ENCODE peak calls at places on chromosomes 16 and 17, in seven cellular contexts. A is trophoblast cell, P is neuronal stem cell, O is H1, R is H9, C is mesendoderm, S is IMR-90. T is an unnamed sample.

GRCh38 chr17:42000399-42001076 is 16.7 kb downstream of the DNAJC7 start:
- DNase-seq in A (peak; percentile 34), P (no peak), O (no peak), R (no peak), C (no peak), S (no peak), T (peak; percentile 33)

GRCh38 chr17:75539969-75540729 is 14.7 kb downstream of the LLGL2 start:
- DNase-seq in A (no peak), P (no peak), O (no peak), R (no peak), C (no peak), S (no peak), T (no peak)

GRCh38 chr16:29313559-29313887 is 93.0 kb downstream of the NPIPB11 start:
- DNase-seq in A (no peak), P (no peak), O (no peak), R (no peak), C (no peak), S (no peak), T (no peak)

GRCh38 chr17:49388290-49388640 is 26.2 kb upstream of the ZNF652 start:
- DNase-seq in A (no peak), P (no peak), O (no peak), R (no peak), C (no peak), S (no peak), T (no peak)

GRCh38 chr17:75404223-75404738 is 1.2 kb downstream of the GRB2 start:
- DNase-seq in A (peak; percentile 88), P (no peak), O (no peak), R (peak; percentile 81), C (peak; percentile 91), S (peak; percentile 83), T (peak; percentile 91)

GRCh38 chr16:53061701-53062159 is 6.9 kb downstream of the CHD9 start:
- DNase-seq in A (no peak), P (no peak), O (no peak), R (no peak), C (no peak), S (no peak), T (no peak)

GRCh38 chr16:86403541-86404163 is 106.7 kb upstream of the FOXF1 start:
- DNase-seq in A (no peak), P (no peak), O (no peak), R (no peak), C (peak; percentile 37), S (no peak), T (no peak)

GRCh38 chr17:77501101-77501566 is 360.4 kb downstream of the SEC14L1 start:
- DNase-seq in A (peak; percentile 50), P (no peak), O (no peak), R (no peak), C (no peak), S (no peak), T (no peak)

GRCh38 chr16:70553645-70554044 is 30.0 kb downstream of the SF3B3 start:
- DNase-seq in A (no peak), P (no peak), O (no peak), R (no peak), C (no peak), S (peak; percentile 94), T (peak; percentile 96)

GRCh38 chr17:39934324-39934723 is 6.8 kb downstream of the LRRC3C start:
- DNase-seq in A (no peak), P (no peak), O (no peak), R (no peak), C (no peak), S (no peak), T (no peak)

GRCh38 chr17:50501054-50501453 is 7.2 kb upstream of the MYCBPAP start:
- DNase-seq in A (peak; percentile 48), P (no peak), O (no peak), R (no peak), C (peak; percentile 35), S (no peak), T (no peak)

GRCh38 chr16:4593069-4593468 is 21.6 kb downstream of the UBALD1 start:
- DNase-seq in A (no peak), P (no peak), O (peak; percentile 71), R (peak; percentile 85), C (peak; percentile 46), S (no peak), T (no peak)

GRCh38 chr17:49910094-49910857 is 58.7 kb upstream of the DLX4 start:
- DNase-seq in A (no peak), P (no peak), O (peak; percentile 82), R (peak; percentile 90), C (peak; percentile 78), S (no peak), T (peak; percentile 24)

GRCh38 chr16:14186954-14187306 is 115.8 kb downstream of the MRTFB start:
- DNase-seq in A (no peak), P (no peak), O (no peak), R (no peak), C (no peak), S (no peak), T (no peak)

DNA sequence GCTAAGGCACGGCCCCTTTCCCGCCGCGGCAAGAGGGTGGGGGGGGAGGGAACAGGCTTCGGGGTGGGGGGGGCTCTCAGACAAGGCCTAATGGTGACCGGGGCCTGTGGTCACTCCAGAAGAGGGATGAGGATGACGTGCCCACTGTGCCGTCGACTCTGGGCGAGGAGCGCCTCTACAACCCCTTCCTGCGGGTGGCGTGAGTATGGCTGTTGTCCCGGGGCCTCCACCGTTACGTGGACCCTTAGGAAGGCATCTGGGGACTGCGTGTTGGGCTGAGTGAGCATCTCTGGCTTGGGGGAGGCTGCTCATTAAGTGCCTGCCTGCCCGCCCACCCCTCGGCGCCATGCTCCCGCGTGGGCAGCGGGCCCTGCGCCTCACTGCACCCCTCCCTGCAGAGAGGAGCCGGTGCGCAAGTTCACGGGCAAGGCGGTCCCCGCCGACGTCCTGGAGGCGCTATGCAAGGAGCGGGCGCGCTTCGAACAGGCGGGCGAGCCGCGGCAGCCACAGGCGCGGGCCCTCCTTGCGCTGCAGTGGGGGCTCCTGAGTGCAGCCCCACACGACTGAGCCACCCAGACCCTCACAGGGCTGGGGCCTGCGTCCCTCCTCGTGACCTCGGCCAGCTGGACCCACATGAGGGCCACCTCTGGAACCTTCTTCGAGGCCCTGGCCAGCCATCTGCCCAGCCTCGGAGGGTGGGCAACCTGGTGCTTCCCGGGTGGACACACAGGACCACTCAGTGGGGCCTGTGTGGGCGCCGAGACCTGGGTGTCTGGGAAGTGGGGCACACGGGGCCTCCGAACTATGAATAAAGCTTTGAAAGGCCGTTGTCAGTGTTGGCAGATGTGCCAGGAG is 2.2 kb downstream of the HAGHL start:
- DNase-seq in A (no peak), P (no peak), O (no peak), R (peak; percentile 58), C (peak; percentile 24), S (no peak), T (peak; percentile 33)
- H3K27ac ChIP-seq in A (no peak overlapping the region), P (no peak overlapping the region), O (no peak overlapping the region), R (no peak overlapping the region), C (no peak overlapping the region), S (no peak overlapping the region), T (no peak overlapping the region)

GRCh38 chr17:2390199-2390880 is 10.5 kb downstream of the MNT start:
- DNase-seq in A (no peak), P (no peak), O (no peak), R (no peak), C (no peak), S (no peak), T (no peak)
- H2AK5ac ChIP-seq in A (no peak overlapping the region), P (no peak overlapping the region), O (no peak overlapping the region), R (no peak overlapping the region), C (no peak overlapping the region), S (no peak overlapping the region), T (no peak overlapping the region)

DNA sequence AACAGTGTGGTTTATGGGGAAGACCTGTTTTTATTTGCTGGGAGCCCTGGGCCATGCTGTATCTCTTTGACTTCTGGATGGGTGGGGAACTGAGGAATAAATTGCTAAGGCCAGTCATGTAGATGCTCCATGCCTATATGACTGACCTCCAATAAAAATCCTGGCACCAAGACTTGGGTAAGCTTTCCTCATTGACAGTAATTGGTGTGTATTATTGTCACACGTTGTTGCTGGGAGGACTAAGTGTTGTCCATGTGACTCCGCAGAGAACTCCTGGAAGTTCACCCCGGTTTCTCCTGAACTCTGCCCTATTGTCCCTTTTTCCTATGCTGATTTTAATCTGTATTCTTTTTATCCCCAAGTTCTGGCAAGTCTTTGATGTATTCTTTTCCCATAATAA is 33.4 kb upstream of the USP22 start:
- DNase-seq in A (no peak), P (no peak), O (no peak), R (no peak), C (no peak), S (no peak), T (no peak)
- H3K27ac ChIP-seq in A (no peak overlapping the region), P (no peak overlapping the region), O (no peak overlapping the region), R (no peak overlapping the region), C (no peak overlapping the region), S (no peak overlapping the region), T (no peak overlapping the region)

DNA sequence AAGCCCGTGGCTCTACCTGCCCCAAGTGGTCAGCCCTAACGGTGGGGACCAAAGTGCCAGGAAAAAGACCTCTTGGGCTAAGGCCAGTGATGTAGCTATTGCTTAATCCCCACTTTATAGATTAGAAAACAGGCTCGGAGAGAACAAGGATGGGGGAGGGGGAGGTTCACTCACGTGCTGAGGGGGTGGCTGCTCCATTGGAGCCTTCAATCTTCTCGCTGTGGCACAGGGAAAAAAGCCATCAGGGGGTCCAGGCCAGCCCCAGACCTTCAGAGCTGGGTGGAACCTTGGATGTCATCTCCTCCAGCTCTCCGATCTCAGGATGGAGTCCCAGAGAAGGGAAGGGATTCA is 45.9 kb downstream of the SRCIN1 start:
- DNase-seq in A (no peak), P (no peak), O (no peak), R (no peak), C (no peak), S (no peak), T (no peak)
- H2AK5ac ChIP-seq in A (no peak overlapping the region), P (no peak overlapping the region), O (no peak overlapping the region), R (no peak overlapping the region), C (no peak overlapping the region), S (no peak overlapping the region), T (no peak overlapping the region)

GRCh38 chr17:38440614-38441397 is 12.5 kb downstream of the ARHGAP23 start:
- DNase-seq in A (no peak), P (no peak), O (peak; percentile 81), R (peak; percentile 98), C (no peak), S (no peak), T (no peak)
- H3K27ac ChIP-seq in A (no peak overlapping the region), P (no peak overlapping the region), O (peak overlapping the region; percentile 62), R (no peak overlapping the region), C (no peak overlapping the region), S (no peak overlapping the region), T (no peak overlapping the region)

GRCh38 chr16:1788095-1788707 is 5.3 kb downstream of the IGFALS start:
- DNase-seq in A (no peak), P (no peak), O (no peak), R (no peak), C (no peak), S (no peak), T (no peak)
- H2AK5ac ChIP-seq in A (no peak overlapping the region), P (no peak overlapping the region), O (no peak overlapping the region), R (no peak overlapping the region), C (no peak overlapping the region), S (no peak overlapping the region), T (no peak overlapping the region)

DNA sequence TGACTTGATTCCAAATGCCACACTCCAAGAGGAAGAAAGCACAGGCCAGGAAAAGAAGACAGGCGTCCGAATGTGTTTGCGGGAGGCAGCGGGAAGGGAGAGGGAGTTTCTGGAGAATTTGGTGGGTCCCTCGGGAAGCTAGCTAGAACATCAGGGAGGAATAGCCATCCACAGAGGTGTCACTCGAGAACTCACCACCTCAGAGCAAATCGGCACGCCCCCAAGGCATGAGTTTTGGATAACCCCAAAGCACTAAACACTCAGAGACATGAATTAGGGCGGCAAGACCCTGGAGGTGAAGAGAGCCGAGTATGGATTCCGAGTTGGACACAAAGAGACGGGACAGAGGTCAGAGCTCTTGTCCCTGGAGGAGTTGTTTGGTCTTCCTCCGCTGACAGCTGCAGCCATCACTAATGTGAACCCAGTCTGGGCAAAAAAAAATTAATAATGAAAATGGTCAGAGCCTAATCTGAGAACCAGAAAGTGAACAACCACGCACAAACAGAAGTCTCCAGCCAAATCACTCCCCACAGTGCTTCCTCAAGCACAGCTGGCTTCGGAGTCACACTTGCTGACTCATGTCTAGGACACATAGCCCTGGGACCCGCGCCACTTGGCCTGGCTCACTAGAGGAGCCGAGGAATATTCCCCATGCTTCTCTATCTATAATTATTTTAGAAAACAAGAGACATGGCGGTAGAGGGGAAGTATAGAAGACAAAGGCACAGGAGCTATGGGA is 109.3 kb downstream of the ZFHX3 start:
- DNase-seq in A (peak; percentile 82), P (no peak), O (no peak), R (no peak), C (no peak), S (peak; percentile 93), T (peak; percentile 75)
- H3K27ac ChIP-seq in A (peak overlapping the region; percentile 51), P (peak overlapping the region; percentile 22), O (no peak overlapping the region), R (no peak overlapping the region), C (no peak overlapping the region), S (peak overlapping the region; percentile 78), T (no peak overlapping the region)

T was measured in mesenchymal stem cell.